ENCODE peak calls at places on chromosomes 13 and 19, in four cellular contexts. One of them, this sample, is unnamed.

GRCh38 chr19:46840157-46840942 is 10.3 kb downstream of the AP2S1 start:
- DNase-seq in fibroblast of lung: peak; percentile 51
- DNase-seq in upper lobe of right lung: peak; percentile 70
- DNase-seq in BE2C: peak; percentile 71
- DNase-seq in this sample: peak; percentile 64

GRCh38 chr13:34502621-34503020 is 439.4 kb upstream of the NBEA start:
- DNase-seq in fibroblast of lung: no peak
- DNase-seq in upper lobe of right lung: no peak
- DNase-seq in BE2C: no peak
- DNase-seq in this sample: no peak

GRCh38 chr13:96821971-96822370 is 172.3 kb downstream of the OXGR1 start:
- DNase-seq in fibroblast of lung: no peak
- DNase-seq in upper lobe of right lung: no peak
- DNase-seq in BE2C: peak; percentile 26
- DNase-seq in this sample: no peak

GRCh38 chr13:100860866-100861265 is 186.3 kb upstream of the TMTC4 start:
- DNase-seq in fibroblast of lung: no peak
- DNase-seq in upper lobe of right lung: no peak
- DNase-seq in BE2C: no peak
- DNase-seq in this sample: no peak

GRCh38 chr19:495440-496332 is 600 bp upstream of the MADCAM1 start:
- DNase-seq in fibroblast of lung: peak; percentile 36
- DNase-seq in upper lobe of right lung: peak; percentile 67
- DNase-seq in BE2C: peak; percentile 58
- DNase-seq in this sample: peak; percentile 33

GRCh38 chr19:43936219-43936618 is 1.1 kb upstream of the ZNF45 start:
- DNase-seq in fibroblast of lung: no peak
- DNase-seq in upper lobe of right lung: no peak
- DNase-seq in BE2C: no peak
- DNase-seq in this sample: no peak

GRCh38 chr13:54016548-54016947 is 987.9 kb downstream of the OLFM4 start:
- DNase-seq in fibroblast of lung: no peak
- DNase-seq in upper lobe of right lung: no peak
- DNase-seq in BE2C: no peak
- DNase-seq in this sample: no peak

GRCh38 chr19:51799311-51799997 is 4.5 kb downstream of the FPR3 start:
- DNase-seq in fibroblast of lung: peak; percentile 97
- DNase-seq in upper lobe of right lung: peak; percentile 76
- DNase-seq in BE2C: peak; percentile 52
- DNase-seq in this sample: peak; percentile 67

GRCh38 chr19:29086182-29086581 is 126.8 kb downstream of the UQCRFS1 start:
- DNase-seq in fibroblast of lung: no peak
- DNase-seq in upper lobe of right lung: no peak
- DNase-seq in BE2C: no peak
- DNase-seq in this sample: no peak

GRCh38 chr19:18097217-18097992 is at the start of gene MAST3:
- DNase-seq in fibroblast of lung: peak; percentile 54
- DNase-seq in upper lobe of right lung: peak; percentile 95
- DNase-seq in BE2C: peak; percentile 92
- DNase-seq in this sample: peak; percentile 66

GRCh38 chr13:28761586-28761985 is 42.8 kb upstream of the SLC46A3 start:
- DNase-seq in fibroblast of lung: peak; percentile 13
- DNase-seq in upper lobe of right lung: no peak
- DNase-seq in BE2C: no peak
- DNase-seq in this sample: no peak

GRCh38 chr13:33125821-33126570 is 109.8 kb downstream of the KL start:
- DNase-seq in fibroblast of lung: peak; percentile 97
- DNase-seq in upper lobe of right lung: no peak
- DNase-seq in BE2C: peak; percentile 59
- DNase-seq in this sample: peak; percentile 94

GRCh38 chr19:19269952-19270694 is 3.0 kb downstream of the TM6SF2 start:
- DNase-seq in fibroblast of lung: no peak
- DNase-seq in upper lobe of right lung: no peak
- DNase-seq in BE2C: no peak
- DNase-seq in this sample: no peak

GRCh38 chr13:94548382-94549240 is 47.3 kb downstream of the TGDS start:
- DNase-seq in fibroblast of lung: peak; percentile 48
- DNase-seq in upper lobe of right lung: peak; percentile 80
- DNase-seq in BE2C: no peak
- DNase-seq in this sample: no peak

GRCh38 chr19:49677232-49677881 is at the start of gene PRMT1:
- DNase-seq in fibroblast of lung: peak; percentile 29
- DNase-seq in upper lobe of right lung: peak; percentile 79
- DNase-seq in BE2C: peak; percentile 79
- DNase-seq in this sample: no peak

GRCh38 chr19:21115430-21115829 is 26.4 kb upstream of the ZNF431 start:
- DNase-seq in fibroblast of lung: no peak
- DNase-seq in upper lobe of right lung: no peak
- DNase-seq in BE2C: no peak
- DNase-seq in this sample: no peak

GRCh38 chr19:45527731-45528130 is 20.5 kb downstream of the VASP start:
- DNase-seq in fibroblast of lung: no peak
- DNase-seq in upper lobe of right lung: no peak
- DNase-seq in BE2C: no peak
- DNase-seq in this sample: no peak

GRCh38 chr13:27960362-27961226 is 8.5 kb downstream of the CDX2 start:
- DNase-seq in fibroblast of lung: no peak
- DNase-seq in upper lobe of right lung: peak; percentile 81
- DNase-seq in BE2C: no peak
- DNase-seq in this sample: no peak

GRCh38 chr19:49793561-49793840 is 19.6 kb downstream of the FUZ start:
- DNase-seq in fibroblast of lung: no peak
- DNase-seq in upper lobe of right lung: no peak
- DNase-seq in BE2C: peak; percentile 47
- DNase-seq in this sample: no peak

GRCh38 chr19:45601115-45601514 is 897 bp downstream of the GPR4 start:
- DNase-seq in fibroblast of lung: no peak
- DNase-seq in upper lobe of right lung: no peak
- DNase-seq in BE2C: no peak
- DNase-seq in this sample: peak; percentile 18

GRCh38 chr13:74027161-74027779 is 106.9 kb downstream of the KLF12 start:
- DNase-seq in fibroblast of lung: no peak
- DNase-seq in upper lobe of right lung: no peak
- DNase-seq in BE2C: no peak
- DNase-seq in this sample: no peak

GRCh38 chr19:15900504-15900903 is 2.6 kb upstream of the CYP4F2 start:
- DNase-seq in fibroblast of lung: no peak
- DNase-seq in upper lobe of right lung: no peak
- DNase-seq in BE2C: no peak
- DNase-seq in this sample: no peak
- H3K9me3 ChIP-seq in fibroblast of lung: no peaks in the 10 kb centered on the region
- H3K9me3 ChIP-seq in upper lobe of right lung: no peaks in the 10 kb centered on the region
- H3K9me3 ChIP-seq in BE2C: no peaks in the 10 kb centered on the region
- H3K9me3 ChIP-seq in this sample: no peaks in the 10 kb centered on the region

DNA sequence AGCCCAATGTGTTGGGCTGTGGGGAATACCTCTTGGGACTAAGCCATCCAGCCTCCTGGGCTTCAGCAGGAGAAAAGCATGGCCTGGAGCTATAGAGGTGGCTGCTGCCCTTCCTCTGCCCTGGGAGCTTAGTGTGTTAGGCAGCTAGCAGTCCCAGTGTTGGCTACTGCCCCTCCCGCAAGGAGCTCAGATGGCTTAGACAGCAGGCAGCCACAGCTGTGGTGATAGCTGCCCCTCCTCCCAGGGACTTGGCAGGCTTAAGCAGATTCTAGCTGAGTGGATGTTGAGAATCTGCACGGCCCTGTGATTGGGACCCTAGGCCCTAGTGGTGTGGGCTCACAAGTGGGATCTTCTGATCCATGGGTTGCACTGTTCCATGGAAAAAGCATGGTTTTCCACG is 264.5 kb downstream of the TDRD3 start:
- DNase-seq in fibroblast of lung: no peak
- DNase-seq in upper lobe of right lung: no peak
- DNase-seq in BE2C: no peak
- DNase-seq in this sample: no peak
- H3K9me3 ChIP-seq in fibroblast of lung: no peaks in the 10 kb centered on the region
- H3K9me3 ChIP-seq in upper lobe of right lung: no peaks in the 10 kb centered on the region
- H3K9me3 ChIP-seq in BE2C: no peaks in the 10 kb centered on the region
- H3K9me3 ChIP-seq in this sample: no peaks in the 10 kb centered on the region

GRCh38 chr19:41649827-41650226 is 23.0 kb upstream of the CEACAM4 start:
- DNase-seq in fibroblast of lung: no peak
- DNase-seq in upper lobe of right lung: no peak
- DNase-seq in BE2C: no peak
- DNase-seq in this sample: no peak
- H3K9me3 ChIP-seq in fibroblast of lung: no peaks in the 10 kb centered on the region
- H3K9me3 ChIP-seq in upper lobe of right lung: no peaks in the 10 kb centered on the region
- H3K9me3 ChIP-seq in BE2C: no peaks in the 10 kb centered on the region
- H3K9me3 ChIP-seq in this sample: no peaks in the 10 kb centered on the region

DNA sequence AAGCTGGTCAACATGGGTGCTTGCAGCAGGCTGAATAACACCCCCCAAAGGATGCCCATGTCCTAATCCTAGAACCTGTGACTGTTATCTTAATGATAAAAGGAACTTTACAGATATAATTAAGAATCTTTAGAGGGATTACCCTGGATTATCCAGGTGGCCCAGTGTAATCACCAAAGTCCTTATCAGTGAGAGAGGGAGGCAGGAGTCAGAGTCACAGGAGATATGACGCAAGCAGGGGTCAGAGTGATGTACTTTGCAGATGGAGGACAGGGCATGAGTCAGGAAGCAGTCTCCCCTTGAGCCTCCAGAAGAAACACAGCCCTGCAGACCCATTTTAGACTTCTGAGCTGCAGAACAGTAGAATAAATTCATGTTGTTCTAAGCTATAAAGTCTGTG is 9.8 kb downstream of the ZNF606 start:
- DNase-seq in fibroblast of lung: no peak
- DNase-seq in upper lobe of right lung: no peak
- DNase-seq in BE2C: no peak
- DNase-seq in this sample: no peak
- H3K9me3 ChIP-seq in fibroblast of lung: peaks cover 3% of the 10 kb centered on the region
- H3K9me3 ChIP-seq in upper lobe of right lung: peaks cover 78% of the 10 kb centered on the region
- H3K9me3 ChIP-seq in BE2C: peaks cover 3% of the 10 kb centered on the region
- H3K9me3 ChIP-seq in this sample: no peaks in the 10 kb centered on the region